ENCODE peak calls at places on chromosomes 1 and 21, in ten cellular contexts. M is activated naive CD4-positive, alpha-beta T cell; K is fibroblast of the conjunctiva; R is GM04503; E is activated CD4-positive, alpha-beta memory T cell treated with anti-CD3 and anti-CD28 coated beads, Interleukin-2, amount 10 ng/mL, durations not matched to agents 7 days and 5 days; X is head of caudate nucleus; I is left cardiac atrium; D is keratinocyte; L is SJSA1; N is esophagus squamous epithelium. C is an unnamed sample.

GRCh38 chr1:9006956-9007615 is 19.1 kb downstream of the SLC2A7 start:
- DNase-seq in N (no peak), I (no peak), D (no peak), R (no peak), L (no peak), M (no peak), E (no peak), K (no peak), X (no peak), C (no peak)

GRCh38 chr21:39422468-39423241 is 22.9 kb downstream of the LCA5L start:
- DNase-seq in D (no peak), K (no peak), E (no peak), R (no peak), L (no peak), X (no peak), M (no peak), N (no peak), I (no peak), C (no peak)

GRCh38 chr1:232110281-232111090 is 483.9 kb downstream of the DISC1 start:
- DNase-seq in M (no peak), R (peak; percentile 91), D (no peak), E (no peak), X (no peak), N (no peak), I (no peak), K (peak; percentile 60), L (peak; percentile 79), C (no peak)

GRCh38 chr1:161114556-161114955 is 3.3 kb downstream of the PFDN2 start:
- DNase-seq in N (no peak), R (no peak), D (no peak), M (no peak), I (no peak), L (no peak), X (no peak), K (no peak), E (no peak), C (no peak)

GRCh38 chr1:36327421-36328087 is 4.1 kb upstream of the EVA1B start:
- DNase-seq in D (peak; percentile 71), R (no peak), E (no peak), X (no peak), L (peak; percentile 27), K (no peak), N (no peak), M (no peak), I (no peak), C (no peak)

GRCh38 chr1:46166521-46167462 is 8.1 kb upstream of the TSPAN1 start:
- DNase-seq in E (peak; percentile 56), R (no peak), K (no peak), D (no peak), L (no peak), I (peak; percentile 86), X (peak; percentile 48), M (no peak), N (no peak), C (peak; percentile 12)

GRCh38 chr1:159829822-159830455 is 3.3 kb downstream of the SLAMF8 start:
- DNase-seq in L (no peak), E (no peak), K (peak; percentile 13), D (no peak), X (no peak), R (peak; percentile 37), N (no peak), I (peak; percentile 47), M (no peak), C (no peak)

GRCh38 chr1:211529453-211529852 is 37.5 kb upstream of the RD3 start:
- DNase-seq in R (no peak), N (no peak), D (no peak), I (no peak), X (peak; percentile 58), K (no peak), L (no peak), E (no peak), M (no peak), C (no peak)

GRCh38 chr21:46113497-46114176 is 15.7 kb downstream of the COL6A2 start:
- DNase-seq in M (no peak), N (no peak), L (no peak), I (peak; percentile 14), E (no peak), X (peak; percentile 25), D (no peak), R (no peak), K (no peak), C (no peak)

GRCh38 chr1:17119076-17119743 is at the start of gene PADI2:
- DNase-seq in K (no peak), L (no peak), D (no peak), R (no peak), M (peak; percentile 9), I (peak; percentile 60), E (peak; percentile 43), N (no peak), X (peak; percentile 92), C (peak; percentile 26)

GRCh38 chr1:110433803-110434202 is 17.1 kb upstream of the PROK1 start:
- DNase-seq in D (no peak), N (no peak), K (no peak), L (no peak), R (no peak), I (peak; percentile 44), E (no peak), M (no peak), X (no peak), C (no peak)

GRCh38 chr1:161250829-161251228 is 7.7 kb upstream of the PCP4L1 start:
- DNase-seq in M (no peak), R (no peak), X (no peak), N (no peak), E (no peak), K (no peak), I (no peak), L (no peak), D (no peak), C (no peak)

GRCh38 chr1:200526709-200527612 is 93.6 kb downstream of the KIF14 start:
- DNase-seq in R (no peak), D (no peak), L (no peak), M (no peak), N (no peak), X (no peak), I (no peak), K (no peak), E (no peak), C (no peak)

C was measured in T-helper 2 cell.